ENCODE peak calls at places on chromosomes 6 and 20, in eight cellular contexts. V is transverse colon, N is heart left ventricle, P is GM12891, C is A549, W is breast epithelium, K is ovary, M is adrenal gland. R is an unnamed sample.

GRCh38 chr6:61809004-61809595 is 476.9 kb downstream of the KHDRBS2 start:
- DNase-seq in C (peak), V (no peak), K (no peak), P (peak), N (no peak), M (no peak), W (no peak), R (no peak)

GRCh38 chr6:81204741-81205140 is 547.7 kb downstream of the TENT5A start:
- DNase-seq in W (no peak), K (no peak), P (no peak), C (no peak), M (no peak), V (no peak), N (no peak), R (no peak)

GRCh38 chr6:2498224-2498623 is 252.5 kb downstream of the MYLK4 start:
- DNase-seq in C (no peak), M (peak), K (no peak), P (no peak), V (no peak), N (no peak), W (no peak), R (no peak)

GRCh38 chr20:54070187-54070987 is at the start of gene BCAS1:
- DNase-seq in K (no peak), M (no peak), P (no peak), C (no peak), V (peak), W (peak), N (no peak), R (no peak)

GRCh38 chr6:156507656-156508055 is 269.5 kb upstream of the ARID1B start:
- DNase-seq in W (no peak), M (no peak), N (no peak), P (no peak), K (no peak), V (no peak), C (no peak), R (no peak)

GRCh38 chr20:22797103-22797502 is 212.7 kb upstream of the FOXA2 start:
- DNase-seq in W (no peak), N (no peak), C (no peak), K (no peak), P (no peak), V (no peak), M (no peak), R (no peak)

GRCh38 chr20:11432407-11432806 is 485.3 kb upstream of the BTBD3 start:
- DNase-seq in C (no peak), K (no peak), V (no peak), N (no peak), W (no peak), M (no peak), P (no peak), R (no peak)

GRCh38 chr6:138160329-138161117 is 1.2 kb upstream of the ARFGEF3 start:
- DNase-seq in W (no peak), C (no peak), V (no peak), K (no peak), N (no peak), P (no peak), M (no peak), R (no peak)

GRCh38 chr6:100491947-100492670 is 27.4 kb upstream of the SIM1 start:
- DNase-seq in K (no peak), W (no peak), V (no peak), P (no peak), M (no peak), N (no peak), C (no peak), R (no peak)

GRCh38 chr6:154226461-154226860 is 130.1 kb downstream of the IPCEF1 start:
- DNase-seq in N (no peak), V (no peak), M (no peak), W (no peak), K (no peak), P (no peak), C (no peak), R (no peak)
- TF ChIP-seq POLR2A in N (no peak), V (no peak), M (no peak), W (no peak), K (no peak), P (no peak), C (no peak), R (no peak)

GRCh38 chr6:33278392-33278741 is 1.4 kb downstream of the B3GALT4 start:
- DNase-seq in M (no peak), P (no peak), N (no peak), W (no peak), C (no peak), K (no peak), V (no peak), R (no peak)

GRCh38 chr6:33277663-33278391 is 904 bp downstream of the B3GALT4 start:
- DNase-seq in M (no peak), V (peak), N (no peak), C (no peak), P (peak), W (no peak), K (no peak), R (no peak)

GRCh38 chr6:33276581-33276863 is 401 bp upstream of the B3GALT4 start:
- DNase-seq in V (no peak), C (no peak), P (no peak), N (no peak), W (no peak), M (no peak), K (no peak), R (no peak)

GRCh38 chr6:33278810-33279209 is 1.9 kb downstream of the B3GALT4 start:
- DNase-seq in N (no peak), P (no peak), C (no peak), V (no peak), M (no peak), W (no peak), K (no peak), R (no peak)

GRCh38 chr6:33276864-33277662 is at the start of gene B3GALT4:
- DNase-seq in C (peak), W (peak), V (peak), P (peak), N (peak), K (peak), M (peak), R (peak)
- TF ChIP-seq POLR2A in C (peak), W (no peak), V (peak), P (peak), N (no peak), K (no peak), M (peak), R (no peak)

GRCh38 chr6:31834367-31834703 is 6.8 kb downstream of the HSPA1B start:
- DNase-seq in P (peak), V (peak), K (peak), W (peak), M (peak), N (peak), C (peak), R (peak)
- TF ChIP-seq POLR2A in P (no peak), V (peak), K (peak), W (no peak), M (peak), N (peak), C (peak), R (peak)

GRCh38 chr20:33703498-33704137 is 16.5 kb downstream of the PXMP4 start:
- DNase-seq in N (no peak), M (no peak), W (no peak), P (no peak), K (no peak), C (no peak), V (no peak), R (no peak)
- TF ChIP-seq POLR2A in N (no peak), M (no peak), W (no peak), P (no peak), K (no peak), C (no peak), V (no peak), R (no peak)

GRCh38 chr6:166007349-166008263 is 160.0 kb downstream of the TBXT start:
- DNase-seq in P (no peak), V (peak), N (peak), M (no peak), K (peak), C (no peak), W (no peak), R (peak)

GRCh38 chr6:166010136-166010535 is 157.5 kb downstream of the TBXT start:
- DNase-seq in K (no peak), P (no peak), V (no peak), N (no peak), W (no peak), C (no peak), M (no peak), R (no peak)

GRCh38 chr6:166009385-166010031 is 158.1 kb downstream of the TBXT start:
- DNase-seq in P (no peak), C (no peak), M (no peak), N (no peak), W (no peak), K (no peak), V (no peak), R (no peak)

GRCh38 chr6:166010585-166010984 is 157.1 kb downstream of the TBXT start:
- DNase-seq in K (no peak), W (no peak), P (no peak), N (no peak), C (no peak), V (no peak), M (no peak), R (no peak)

DNA sequence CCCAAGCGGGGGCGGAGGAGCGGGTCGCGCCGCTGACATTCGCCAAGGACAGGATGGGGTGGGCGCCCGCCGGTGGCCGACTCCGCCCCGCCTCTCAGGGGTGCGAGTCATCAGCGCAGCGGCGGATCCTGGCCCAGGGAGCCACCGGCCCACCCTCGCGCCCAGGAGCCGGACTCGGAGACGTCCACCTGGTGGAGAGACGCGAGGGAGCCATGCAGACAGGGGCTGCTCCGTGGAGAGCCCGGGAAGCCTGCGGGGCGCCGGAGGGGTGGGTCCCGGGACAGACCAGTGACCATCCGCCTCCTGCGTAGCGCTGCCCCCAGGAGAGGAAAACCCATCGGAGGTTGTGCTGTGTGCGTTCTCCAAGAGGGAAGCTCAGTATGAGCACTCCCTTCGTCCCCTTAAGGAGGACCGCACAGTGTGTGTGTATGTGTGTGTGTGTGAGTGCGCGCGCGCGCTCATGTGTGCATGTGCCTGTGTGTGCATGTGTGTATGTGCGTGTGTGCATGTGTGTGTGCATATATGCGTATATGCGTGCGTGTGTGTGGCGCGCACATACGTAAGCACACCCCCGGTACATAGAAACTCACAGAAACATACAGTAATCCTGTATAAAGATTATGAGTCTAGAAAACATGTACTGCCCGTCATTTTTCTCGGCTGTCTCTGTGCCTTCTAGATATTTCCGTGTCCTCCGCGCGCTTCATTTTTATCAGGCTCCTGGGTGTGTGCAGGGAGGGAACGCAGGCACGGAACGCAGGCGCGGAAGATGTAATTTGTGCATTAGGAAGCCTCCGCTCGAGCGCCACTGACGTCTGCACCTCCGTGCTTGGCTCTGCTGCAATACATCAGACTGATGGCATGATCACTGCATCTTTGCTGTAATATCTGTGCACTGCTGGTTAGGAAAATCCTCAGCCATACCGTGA is 158.9 kb downstream of the TBXT start:
- DNase-seq in C (peak), V (no peak), W (no peak), N (peak), P (no peak), M (no peak), K (peak), R (no peak)
- TF ChIP-seq POLR2A in C (peak), V (no peak), W (no peak), N (no peak), P (no peak), M (no peak), K (no peak), R (no peak)

DNA sequence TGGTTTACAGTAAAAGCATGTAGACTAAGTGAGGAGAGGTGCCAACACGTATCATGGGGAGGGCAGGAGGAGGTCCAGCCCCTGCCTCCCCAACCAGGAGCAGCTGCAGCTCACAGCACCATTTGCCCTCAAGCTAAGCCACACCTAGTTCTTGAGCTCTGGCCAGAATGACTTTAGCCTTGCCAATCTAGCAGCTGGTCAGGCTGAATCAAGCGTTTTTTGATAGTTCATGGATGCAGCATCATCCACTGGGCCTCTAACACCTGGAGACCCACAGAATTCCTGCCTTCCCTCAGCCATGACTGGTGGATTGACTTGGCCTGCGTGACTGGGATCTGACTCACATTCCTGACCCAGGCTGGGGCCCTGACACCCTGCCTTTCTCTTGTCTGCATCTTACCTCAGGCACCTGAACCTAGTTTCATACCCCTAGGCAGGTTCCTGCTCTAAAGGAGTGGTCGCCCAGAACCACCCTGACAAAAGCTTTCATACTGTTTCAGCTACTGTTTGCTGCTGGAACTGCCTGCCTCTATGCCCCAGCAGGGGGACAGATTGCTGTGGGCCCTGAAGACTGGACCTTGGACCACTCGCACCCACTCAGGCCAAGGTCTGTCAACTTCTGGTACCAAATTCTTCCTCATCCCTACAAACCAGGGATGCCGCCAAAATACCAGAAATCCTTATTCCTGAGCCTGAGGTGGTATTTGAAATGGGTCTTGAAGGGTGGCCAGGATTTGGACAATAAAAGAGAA is 122.3 kb downstream of the QRSL1 start:
- DNase-seq in C (peak), M (no peak), V (peak), W (no peak), P (no peak), K (no peak), N (no peak), R (peak)
- TF ChIP-seq POLR2A in C (no peak), M (no peak), V (no peak), W (no peak), P (no peak), K (no peak), N (no peak), R (no peak)

DNA sequence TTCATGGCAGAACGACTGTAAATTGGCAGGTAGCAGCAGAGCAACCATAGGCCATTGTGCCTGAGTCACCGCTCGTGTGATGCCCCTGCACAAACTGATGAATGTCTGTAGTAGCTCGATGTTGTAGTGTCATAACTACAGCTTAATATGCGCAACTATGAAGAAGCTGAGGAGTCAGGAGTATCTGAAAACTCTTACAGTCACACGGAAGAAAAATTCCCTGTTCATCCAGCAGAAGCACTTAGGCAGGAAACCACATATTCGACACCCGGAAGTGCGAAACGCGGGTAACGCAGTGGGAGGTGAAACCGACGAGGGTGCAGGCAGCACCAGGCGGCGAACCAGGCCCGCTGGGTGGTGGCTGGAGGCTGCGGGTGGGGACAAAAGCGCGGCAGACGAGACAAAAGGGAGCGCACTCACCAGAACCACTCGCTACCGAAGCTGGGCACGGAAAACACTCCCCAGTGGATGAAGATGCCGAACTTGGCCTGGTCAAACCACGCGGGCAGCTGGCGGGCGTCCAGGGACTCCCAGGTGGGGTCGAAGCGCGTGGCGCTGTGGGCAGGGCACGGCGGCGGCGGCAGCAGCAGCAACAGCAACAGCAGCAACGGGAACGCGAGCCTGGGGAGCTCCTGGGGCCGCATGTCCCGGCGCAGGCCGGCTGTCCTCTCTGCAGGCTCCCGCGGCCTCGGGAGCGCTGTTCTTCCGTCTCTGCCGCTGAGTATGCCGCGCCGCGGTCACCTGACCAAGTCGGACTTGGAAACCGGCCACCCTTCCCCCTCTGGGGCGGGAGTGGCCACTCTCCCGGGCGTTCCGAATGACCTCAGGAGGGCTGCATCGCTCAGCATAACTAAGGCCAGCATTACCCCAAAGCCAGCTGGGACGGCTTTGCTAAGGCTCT is at the start of gene FUCA2:
- DNase-seq in P (peak), V (peak), K (peak), M (peak), C (peak), N (peak), W (peak), R (peak)
- TF ChIP-seq POLR2A in P (peak), V (peak), K (peak), M (peak), C (peak), N (no peak), W (peak), R (peak)

DNA sequence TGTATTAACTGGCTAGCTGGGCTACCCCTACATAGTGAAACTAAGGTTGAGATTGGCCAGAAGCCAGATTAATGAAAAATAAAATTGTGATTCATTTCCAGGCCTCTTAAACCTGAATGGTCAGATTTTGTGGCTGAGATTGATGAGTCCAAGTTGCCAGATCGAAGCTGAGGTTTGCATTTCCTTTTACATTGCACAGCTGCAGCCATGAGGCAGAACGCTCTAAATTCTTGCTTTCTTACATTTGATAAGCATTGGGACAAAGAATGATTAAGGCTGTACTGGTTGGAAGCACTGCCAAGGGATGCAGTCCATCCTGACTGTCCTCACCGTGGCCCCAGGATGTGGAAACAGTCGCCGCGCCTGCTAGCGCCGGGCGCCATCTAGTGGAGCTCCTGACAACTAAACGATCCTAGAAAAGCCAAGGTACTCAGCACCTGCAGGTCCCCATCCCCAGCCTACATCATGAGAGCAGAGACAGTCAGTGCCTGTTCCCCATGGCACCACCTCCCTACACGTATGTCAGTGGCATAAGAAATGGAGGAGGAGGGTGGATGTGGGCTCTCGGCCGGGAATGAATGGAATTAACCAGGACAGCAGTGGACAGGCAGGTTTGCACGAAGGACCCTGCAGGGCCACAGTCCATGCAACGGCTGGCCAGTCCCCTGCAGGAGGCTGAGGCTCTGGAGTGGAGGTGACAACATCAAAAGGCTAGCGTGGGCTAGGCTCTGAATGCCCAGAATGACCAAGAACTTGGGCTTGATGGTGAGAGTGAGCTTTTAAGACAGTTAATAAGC is 19.0 kb downstream of the PXDC1 start:
- DNase-seq in K (peak), M (peak), C (peak), N (peak), V (peak), P (peak), W (peak), R (peak)
- TF ChIP-seq POLR2A in K (no peak), M (no peak), C (no peak), N (no peak), V (no peak), P (no peak), W (no peak), R (no peak)

GRCh38 chr6:142301421-142302391 is at the start of gene ADGRG6:
- DNase-seq in K (no peak), P (peak), W (no peak), V (peak), M (no peak), C (peak), N (peak), R (peak)
- TF ChIP-seq POLR2A in K (no peak), P (no peak), W (no peak), V (no peak), M (no peak), C (peak), N (no peak), R (no peak)